ENCODE peak calls at places on chromosomes 3 and 15, in six cellular contexts. X is stomach, J is coronary artery, O is left ventricle myocardium inferior, V is epithelial cell of proximal tubule, Q is testis. T is an unnamed sample.

GRCh38 chr3:48891606-48892005 is 7.1 kb downstream of the SLC25A20 start:
- DNase-seq in J (no peak), V (no peak), Q (no peak), X (no peak), O (no peak), T (no peak)

GRCh38 chr3:118863731-118864322 is 170.8 kb downstream of the IGSF11 start:
- DNase-seq in V (no peak), O (no peak), Q (no peak), X (no peak), J (no peak), T (no peak)

GRCh38 chr3:136753112-136753939 is 1.1 kb upstream of the STAG1 start:
- DNase-seq in O (no peak), Q (no peak), J (no peak), X (no peak), V (no peak), T (no peak)

GRCh38 chr3:52341123-52341522 is 25.0 kb downstream of the DNAH1 start:
- DNase-seq in V (no peak), X (no peak), O (no peak), J (no peak), Q (no peak), T (no peak)

GRCh38 chr3:120274739-120275167 is 10.3 kb downstream of the GPR156 start:
- DNase-seq in O (peak), X (peak), J (no peak), Q (no peak), V (no peak), T (no peak)

GRCh38 chr3:126342211-126342610 is 15.0 kb downstream of the KLF15 start:
- DNase-seq in Q (peak), X (no peak), O (no peak), V (no peak), J (peak), T (no peak)

GRCh38 chr3:143283432-143284128 is 164.0 kb downstream of the CHST2 start:
- DNase-seq in Q (no peak), O (no peak), J (no peak), V (no peak), X (no peak), T (no peak)

GRCh38 chr3:131716007-131716406 is 213.2 kb upstream of the MRPL3 start:
- DNase-seq in X (no peak), Q (no peak), O (no peak), J (no peak), V (no peak), T (no peak)

GRCh38 chr15:49187537-49188245 is 17.6 kb downstream of the GALK2 start:
- DNase-seq in X (no peak), J (no peak), Q (no peak), V (peak), O (no peak), T (no peak)

GRCh38 chr3:82163907-82164520 is 402.6 kb upstream of the GBE1 start:
- DNase-seq in X (no peak), V (no peak), Q (no peak), J (no peak), O (no peak), T (no peak)

GRCh38 chr3:42369304-42369703 is 41.1 kb downstream of the LYZL4 start:
- DNase-seq in J (peak), X (peak), V (no peak), Q (no peak), O (no peak), T (peak)

GRCh38 chr3:138063416-138063815 is 52.0 kb downstream of the DZIP1L start:
- DNase-seq in J (no peak), V (no peak), Q (no peak), O (no peak), X (no peak), T (no peak)

GRCh38 chr15:90143176-90143655 is 40.9 kb upstream of the IDH2 start:
- DNase-seq in V (no peak), O (peak), J (no peak), Q (peak), X (peak), T (peak)

GRCh38 chr15:99633655-99634054 is 67.9 kb downstream of the MEF2A start:
- DNase-seq in V (no peak), Q (no peak), J (no peak), X (no peak), O (no peak), T (no peak)

GRCh38 chr3:182568756-182569155 is 224.5 kb upstream of the ATP11B start:
- DNase-seq in O (no peak), Q (no peak), J (no peak), X (no peak), V (no peak), T (no peak)

GRCh38 chr3:106842151-106842550 is 535.1 kb upstream of the CCDC54 start:
- DNase-seq in X (no peak), V (no peak), Q (no peak), O (no peak), J (no peak), T (no peak)

GRCh38 chr3:176574736-176575135 is 622.5 kb downstream of the TBL1XR1 start:
- DNase-seq in V (no peak), X (no peak), O (no peak), Q (no peak), J (no peak), T (no peak)

GRCh38 chr3:64039972-64040733 is 16.9 kb upstream of the PSMD6 start:
- DNase-seq in J (no peak), Q (no peak), X (no peak), V (no peak), O (no peak), T (no peak)

GRCh38 chr15:59662260-59662659 is 4.9 kb upstream of the GTF2A2 start:
- DNase-seq in O (no peak), V (no peak), Q (no peak), X (no peak), J (no peak), T (no peak)

GRCh38 chr3:61639991-61640390 is 78.6 kb downstream of the PTPRG start:
- DNase-seq in V (no peak), J (no peak), X (no peak), O (no peak), Q (no peak), T (no peak)

GRCh38 chr15:92807971-92808571 is 92.1 kb upstream of the CHD2 start:
- DNase-seq in V (no peak), Q (peak), X (no peak), O (no peak), J (no peak), T (no peak)

GRCh38 chr3:168624892-168625291 is 529.2 kb upstream of the GOLIM4 start:
- DNase-seq in Q (no peak), O (no peak), J (no peak), V (no peak), X (no peak), T (no peak)

GRCh38 chr3:15723624-15723884 is 74.2 kb downstream of the ANKRD28 start:
- DNase-seq in V (no peak), J (no peak), Q (no peak), O (no peak), X (no peak), T (no peak)

GRCh38 chr3:112303811-112304325 is 9.9 kb upstream of the SLC9C1 start:
- DNase-seq in V (no peak), J (no peak), X (no peak), Q (peak), O (no peak), T (no peak)

GRCh38 chr15:72838311-72838731 is 54.8 kb upstream of the ADPGK start:
- DNase-seq in J (no peak), X (no peak), O (no peak), Q (peak), V (no peak), T (no peak)

GRCh38 chr3:97705739-97706138 is 58.8 kb upstream of the ARL6 start:
- DNase-seq in Q (no peak), V (no peak), O (no peak), J (no peak), X (no peak), T (no peak)

GRCh38 chr3:40996382-40996781 is 202.9 kb upstream of the CTNNB1 start:
- DNase-seq in Q (no peak), J (no peak), O (no peak), V (no peak), X (no peak), T (no peak)

GRCh38 chr15:68012911-68013310 is 41.2 kb upstream of the PIAS1 start:
- DNase-seq in J (no peak), V (no peak), O (no peak), X (peak), Q (no peak), T (no peak)

GRCh38 chr15:57727031-57727430 is 20.5 kb downstream of the POLR2M start:
- DNase-seq in V (no peak), O (no peak), Q (no peak), X (no peak), J (no peak), T (no peak)

GRCh38 chr15:70077436-70077835 is 20.3 kb downstream of the TLE3 start:
- DNase-seq in V (no peak), J (no peak), Q (no peak), X (no peak), O (peak), T (no peak)

GRCh38 chr3:197446713-197447455 is 108.9 kb downstream of the BDH1 start:
- DNase-seq in X (no peak), V (no peak), Q (no peak), O (no peak), J (no peak), T (no peak)
- TF ChIP-seq CTCF in X (no peak), V (no peak), Q (no peak), O (no peak), J (no peak), T (no peak)

DNA sequence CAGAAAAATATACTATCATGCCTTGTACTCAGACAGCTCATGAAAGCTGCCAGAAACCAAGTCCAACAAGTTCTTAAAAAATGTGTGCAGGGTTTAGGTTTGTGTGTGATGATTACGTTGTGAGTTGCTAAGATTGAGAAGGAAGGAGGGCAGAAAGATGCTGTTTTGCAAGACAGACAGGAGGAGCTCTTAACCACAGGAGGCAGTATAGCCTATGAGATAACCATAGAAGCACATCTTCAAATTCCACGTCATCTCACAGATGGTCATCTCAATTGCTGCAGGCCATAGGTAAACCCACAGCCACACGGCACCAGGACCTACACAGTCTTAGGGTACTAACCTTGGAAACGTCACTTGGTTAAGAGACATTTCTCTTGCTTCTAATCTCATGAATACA is 192.0 kb downstream of the STT3B start:
- DNase-seq in V (no peak), X (no peak), O (no peak), J (no peak), Q (no peak), T (no peak)
- TF ChIP-seq CTCF in V (peak), X (no peak), O (peak), J (no peak), Q (no peak), T (peak)

GRCh38 chr3:180017846-180018245 is 18.9 kb downstream of the PEX5L start:
- DNase-seq in Q (no peak), O (no peak), X (no peak), J (no peak), V (no peak), T (no peak)

GRCh38 chr3:180018588-180018987 is 18.1 kb downstream of the PEX5L start:
- DNase-seq in Q (no peak), O (no peak), X (no peak), J (no peak), V (no peak), T (no peak)
- TF ChIP-seq CTCF in Q (no peak), O (no peak), X (no peak), J (no peak), V (peak), T (no peak)

DNA sequence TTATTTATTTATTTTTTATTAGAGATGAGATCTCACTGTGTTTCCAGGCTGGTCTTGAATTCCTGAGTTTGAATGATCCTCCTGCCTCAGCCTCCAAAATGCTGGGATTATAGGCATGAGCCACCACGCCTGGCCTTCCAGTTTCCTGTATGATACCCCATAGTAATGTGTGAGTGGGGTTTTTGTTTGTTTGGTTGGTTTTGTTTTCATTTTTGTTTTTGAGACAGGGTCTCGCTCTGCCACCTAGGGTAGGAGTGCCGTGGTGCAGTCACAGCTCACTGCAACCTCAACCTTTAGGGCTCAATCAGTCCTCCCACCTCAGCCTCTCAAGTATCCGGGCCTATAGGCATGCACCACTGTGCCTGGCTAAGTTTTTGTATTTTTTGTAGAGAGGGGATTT is 30.9 kb downstream of the GOLM2 start:
- DNase-seq in J (no peak), V (no peak), X (no peak), Q (no peak), O (no peak), T (no peak)
- TF ChIP-seq CTCF in J (no peak), V (peak), X (no peak), Q (no peak), O (no peak), T (no peak)